ENCODE peak calls at places on chromosomes 5 and 9, in seven cellular contexts. A is GM23338, C is sigmoid colon, R is HepG2, X is HCT116, M is spleen, O is upper lobe of left lung. U is an unnamed sample.

GRCh38 chr9:123561055-123561454 is 205.1 kb downstream of the CRB2 start:
- DNase-seq in A (peak), C (no peak), R (no peak), X (no peak), M (peak), O (no peak), U (no peak)

GRCh38 chr9:129174102-129174723 is 3.8 kb downstream of the IER5L start:
- DNase-seq in A (peak), C (peak), R (peak), X (peak), M (peak), O (peak), U (no peak)

GRCh38 chr5:66209350-66209749 is 65.2 kb downstream of the SREK1 start:
- DNase-seq in A (peak), C (no peak), R (no peak), X (peak), M (no peak), O (no peak), U (no peak)

GRCh38 chr5:128681096-128681495 is 143.1 kb upstream of the FBN2 start:
- DNase-seq in A (no peak), C (no peak), R (no peak), X (no peak), M (no peak), O (no peak), U (no peak)

GRCh38 chr9:95067888-95068287 is 249.6 kb downstream of the FANCC start:
- DNase-seq in A (no peak), C (no peak), R (no peak), X (no peak), M (no peak), O (no peak), U (no peak)

GRCh38 chr5:10250804-10251276 is 760 bp downstream of the CCT5 start:
- DNase-seq in A (no peak), C (no peak), R (no peak), X (no peak), M (no peak), O (no peak), U (no peak)

GRCh38 chr9:127805620-127806019 is 2.9 kb downstream of the FPGS start:
- DNase-seq in A (peak), C (no peak), R (peak), X (peak), M (no peak), O (no peak), U (no peak)

GRCh38 chr5:134561871-134562296 is 36.4 kb downstream of the JADE2 start:
- DNase-seq in A (peak), C (no peak), R (peak), X (peak), M (no peak), O (no peak), U (no peak)

GRCh38 chr5:89374144-89374784 is 491.3 kb upstream of the MEF2C start:
- DNase-seq in A (no peak), C (no peak), R (no peak), X (no peak), M (no peak), O (no peak), U (no peak)

GRCh38 chr5:33167541-33167940 is 273.2 kb upstream of the TARS1 start:
- DNase-seq in A (no peak), C (no peak), R (no peak), X (no peak), M (no peak), O (no peak), U (no peak)

GRCh38 chr5:180067986-180068385 is 3.6 kb downstream of the RNF130 start:
- DNase-seq in A (no peak), C (no peak), R (no peak), X (no peak), M (no peak), O (no peak), U (no peak)

GRCh38 chr9:134136117-134136996 is 475 bp downstream of the WDR5 start:
- DNase-seq in A (peak), C (no peak), R (no peak), X (no peak), M (no peak), O (no peak), U (no peak)

GRCh38 chr5:132486318-132487094 is 4.1 kb downstream of the IRF1 start:
- DNase-seq in A (no peak), C (peak), R (no peak), X (no peak), M (no peak), O (no peak), U (peak)

GRCh38 chr5:8340739-8341344 is 471.9 kb downstream of the MTRR start:
- DNase-seq in A (peak), C (no peak), R (peak), X (no peak), M (no peak), O (no peak), U (no peak)

GRCh38 chr9:95285307-95285706 is 32.2 kb downstream of the FANCC start:
- DNase-seq in A (no peak), C (no peak), R (no peak), X (no peak), M (no peak), O (no peak), U (no peak)

GRCh38 chr5:151078490-151079262 is 2.2 kb downstream of the TNIP1 start:
- DNase-seq in A (no peak), C (no peak), R (no peak), X (no peak), M (peak), O (no peak), U (no peak)

GRCh38 chr9:81980568-81980967 is 8.0 kb upstream of the SPATA31D1 start:
- DNase-seq in A (no peak), C (no peak), R (no peak), X (no peak), M (no peak), O (no peak), U (peak)

GRCh38 chr9:91395106-91395552 is 28.5 kb downstream of the NFIL3 start:
- DNase-seq in A (no peak), C (no peak), R (peak), X (no peak), M (no peak), O (no peak), U (no peak)

GRCh38 chr5:4758550-4758949 is 381.6 kb upstream of the ADAMTS16 start:
- DNase-seq in A (no peak), C (no peak), R (no peak), X (no peak), M (no peak), O (no peak), U (no peak)

GRCh38 chr9:124008307-124008854 is 3.2 kb upstream of the LHX2 start:
- DNase-seq in A (peak), C (no peak), R (no peak), X (peak), M (no peak), O (peak), U (no peak)

GRCh38 chr5:111364992-111365391 is 140.8 kb downstream of the CAMK4 start:
- DNase-seq in A (peak), C (no peak), R (no peak), X (no peak), M (no peak), O (no peak), U (no peak)

GRCh38 chr9:89312154-89312616 is 1.2 kb downstream of the CKS2 start:
- DNase-seq in A (peak), C (no peak), R (no peak), X (no peak), M (no peak), O (no peak), U (no peak)

GRCh38 chr9:20187318-20187717 is 398.5 kb upstream of the SLC24A2 start:
- DNase-seq in A (no peak), C (no peak), R (no peak), X (no peak), M (no peak), O (no peak), U (no peak)

GRCh38 chr9:126587187-126588185 is 26.2 kb upstream of the LMX1B start:
- DNase-seq in A (peak), C (peak), R (peak), X (no peak), M (no peak), O (peak), U (no peak)

GRCh38 chr5:154163327-154163997 is 27.1 kb upstream of the GALNT10 start:
- DNase-seq in A (no peak), C (no peak), R (no peak), X (no peak), M (no peak), O (no peak), U (no peak)

GRCh38 chr5:154158379-154158738 is 32.2 kb upstream of the GALNT10 start:
- DNase-seq in A (no peak), C (no peak), R (no peak), X (no peak), M (no peak), O (no peak), U (no peak)

GRCh38 chr5:154159343-154159742 is 31.2 kb upstream of the GALNT10 start:
- DNase-seq in A (no peak), C (no peak), R (no peak), X (no peak), M (no peak), O (no peak), U (no peak)

GRCh38 chr5:154162475-154163217 is 27.9 kb upstream of the GALNT10 start:
- DNase-seq in A (no peak), C (no peak), R (no peak), X (no peak), M (no peak), O (no peak), U (no peak)

GRCh38 chr5:154157483-154158378 is 32.8 kb upstream of the GALNT10 start:
- DNase-seq in A (peak), C (no peak), R (no peak), X (no peak), M (no peak), O (no peak), U (peak)
- TF ChIP-seq CTCF in A (peak), C (peak), R (peak), X (peak), M (no peak), O (no peak), U (no peak)

DNA sequence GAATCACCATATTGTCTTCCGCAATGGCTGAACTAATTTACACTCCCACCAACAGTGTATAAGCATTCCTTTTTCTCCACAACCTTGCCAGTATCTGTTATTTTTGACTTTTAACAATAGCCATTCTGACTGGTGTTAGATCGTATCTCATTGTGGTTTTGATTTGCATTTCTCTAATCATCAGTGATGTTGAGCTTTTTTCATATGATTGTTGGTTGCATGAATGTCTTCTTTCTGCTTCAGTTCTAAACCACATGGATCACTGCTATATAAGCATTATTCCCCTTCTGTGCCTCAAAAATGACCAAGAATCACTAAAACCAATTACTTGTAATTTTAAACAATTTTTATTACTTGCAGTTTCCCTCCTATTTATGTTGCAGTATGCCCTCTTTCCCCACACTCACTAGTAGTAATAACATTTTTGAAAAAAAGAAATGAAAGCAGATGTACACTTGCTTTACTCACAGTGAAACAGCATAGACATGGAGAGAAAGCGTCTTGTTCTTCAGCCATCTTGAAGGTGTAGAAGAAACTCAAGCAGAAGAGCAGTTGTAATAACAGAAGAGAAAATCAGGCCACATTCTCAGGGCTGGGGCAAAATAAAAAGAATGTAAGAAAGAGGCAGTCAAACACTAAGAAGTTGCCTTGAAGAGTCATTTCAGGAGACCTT is 4.5 kb upstream of the TMEM252 start:
- DNase-seq in A (no peak), C (no peak), R (no peak), X (no peak), M (no peak), O (no peak), U (no peak)
- H3K27ac ChIP-seq in A (no peak), C (no peak), R (no peak), X (no peak), M (peak), O (peak), U (no peak)

GRCh38 chr5:123068368-123068767 is 20.7 kb upstream of the PRDM6 start:
- DNase-seq in A (no peak), C (no peak), R (no peak), X (no peak), M (no peak), O (no peak), U (no peak)
- TF ChIP-seq POLR2AphosphoS5 in A (no peak), C (no peak), R (no peak), X (no peak), M (no peak), O (no peak), U (no peak)

GRCh38 chr5:109589983-109590382 is 99.7 kb upstream of the MAN2A1 start:
- DNase-seq in A (peak), C (no peak), R (no peak), X (no peak), M (no peak), O (no peak), U (no peak)
- TF ChIP-seq CTCF in A (peak), C (no peak), R (no peak), X (no peak), M (no peak), O (no peak), U (no peak)

U was measured in vagina.